ENCODE peak calls at places on chromosomes 7 and 10, in six cellular contexts. One of them, this sample, is unnamed.

GRCh38 chr10:131839351-131839750 is 61.5 kb upstream of the PPP2R2D start:
- DNase-seq in PC-3: no peak
- DNase-seq in left lung: peak
- DNase-seq in AG09309: no peak
- DNase-seq in MM.1S: no peak
- DNase-seq in cardiac fibroblast: no peak
- DNase-seq in this sample: no peak

GRCh38 chr10:6301482-6302083 is 98.9 kb downstream of the PFKFB3 start:
- DNase-seq in PC-3: peak
- DNase-seq in left lung: no peak
- DNase-seq in AG09309: no peak
- DNase-seq in MM.1S: no peak
- DNase-seq in cardiac fibroblast: no peak
- DNase-seq in this sample: no peak

GRCh38 chr10:84432891-84433290 is 104.5 kb downstream of the CCSER2 start:
- DNase-seq in PC-3: peak
- DNase-seq in left lung: no peak
- DNase-seq in AG09309: no peak
- DNase-seq in MM.1S: no peak
- DNase-seq in cardiac fibroblast: peak
- DNase-seq in this sample: no peak

GRCh38 chr10:13719411-13719810 is 132.6 kb downstream of the PRPF18 start:
- DNase-seq in PC-3: no peak
- DNase-seq in left lung: no peak
- DNase-seq in AG09309: no peak
- DNase-seq in MM.1S: no peak
- DNase-seq in cardiac fibroblast: no peak
- DNase-seq in this sample: no peak

GRCh38 chr7:22016547-22016946 is 70.8 kb upstream of the CDCA7L start:
- DNase-seq in PC-3: no peak
- DNase-seq in left lung: no peak
- DNase-seq in AG09309: no peak
- DNase-seq in MM.1S: no peak
- DNase-seq in cardiac fibroblast: no peak
- DNase-seq in this sample: no peak

GRCh38 chr10:111784936-111785465 is 398.6 kb downstream of the GPAM start:
- DNase-seq in PC-3: no peak
- DNase-seq in left lung: no peak
- DNase-seq in AG09309: no peak
- DNase-seq in MM.1S: no peak
- DNase-seq in cardiac fibroblast: no peak
- DNase-seq in this sample: no peak

GRCh38 chr10:44979281-44980181 is 922 bp upstream of the DEPP1 start:
- DNase-seq in PC-3: no peak
- DNase-seq in left lung: no peak
- DNase-seq in AG09309: no peak
- DNase-seq in MM.1S: no peak
- DNase-seq in cardiac fibroblast: no peak
- DNase-seq in this sample: no peak

GRCh38 chr10:60870803-60871202 is 73.2 kb downstream of the RHOBTB1 start:
- DNase-seq in PC-3: no peak
- DNase-seq in left lung: no peak
- DNase-seq in AG09309: no peak
- DNase-seq in MM.1S: no peak
- DNase-seq in cardiac fibroblast: no peak
- DNase-seq in this sample: no peak

GRCh38 chr7:93165447-93165846 is 17.3 kb upstream of the SAMD9L start:
- DNase-seq in PC-3: no peak
- DNase-seq in left lung: no peak
- DNase-seq in AG09309: no peak
- DNase-seq in MM.1S: peak
- DNase-seq in cardiac fibroblast: no peak
- DNase-seq in this sample: no peak

GRCh38 chr10:95896066-95896850 is 11.5 kb upstream of the CC2D2B start:
- DNase-seq in PC-3: no peak
- DNase-seq in left lung: no peak
- DNase-seq in AG09309: no peak
- DNase-seq in MM.1S: no peak
- DNase-seq in cardiac fibroblast: no peak
- DNase-seq in this sample: no peak

GRCh38 chr7:55273186-55273980 is 91.8 kb upstream of the LANCL2 start:
- DNase-seq in PC-3: no peak
- DNase-seq in left lung: no peak
- DNase-seq in AG09309: no peak
- DNase-seq in MM.1S: no peak
- DNase-seq in cardiac fibroblast: no peak
- DNase-seq in this sample: no peak

GRCh38 chr7:108413782-108414492 is 42.3 kb downstream of the NRCAM start:
- DNase-seq in PC-3: no peak
- DNase-seq in left lung: no peak
- DNase-seq in AG09309: no peak
- DNase-seq in MM.1S: no peak
- DNase-seq in cardiac fibroblast: peak
- DNase-seq in this sample: no peak

GRCh38 chr10:50404021-50404823 is 152.9 kb upstream of the ASAH2 start:
- DNase-seq in PC-3: no peak
- DNase-seq in left lung: no peak
- DNase-seq in AG09309: no peak
- DNase-seq in MM.1S: no peak
- DNase-seq in cardiac fibroblast: no peak
- DNase-seq in this sample: no peak

GRCh38 chr7:138975343-138976104 is 5.7 kb downstream of the KIAA1549 start:
- DNase-seq in PC-3: no peak
- DNase-seq in left lung: no peak
- DNase-seq in AG09309: no peak
- DNase-seq in MM.1S: no peak
- DNase-seq in cardiac fibroblast: no peak
- DNase-seq in this sample: no peak

GRCh38 chr7:139597028-139597427 is 73.5 kb downstream of the CLEC2L start:
- DNase-seq in PC-3: no peak
- DNase-seq in left lung: no peak
- DNase-seq in AG09309: no peak
- DNase-seq in MM.1S: no peak
- DNase-seq in cardiac fibroblast: no peak
- DNase-seq in this sample: no peak

GRCh38 chr7:133602291-133602690 is 349.4 kb downstream of the EXOC4 start:
- DNase-seq in PC-3: peak
- DNase-seq in left lung: no peak
- DNase-seq in AG09309: peak
- DNase-seq in MM.1S: peak
- DNase-seq in cardiac fibroblast: peak
- DNase-seq in this sample: no peak

GRCh38 chr10:113646337-113647201 is 17.3 kb downstream of the NRAP start:
- DNase-seq in PC-3: no peak
- DNase-seq in left lung: no peak
- DNase-seq in AG09309: no peak
- DNase-seq in MM.1S: no peak
- DNase-seq in cardiac fibroblast: no peak
- DNase-seq in this sample: no peak

GRCh38 chr10:100022403-100022802 is 12.7 kb upstream of the DNMBP start:
- DNase-seq in PC-3: peak
- DNase-seq in left lung: no peak
- DNase-seq in AG09309: no peak
- DNase-seq in MM.1S: no peak
- DNase-seq in cardiac fibroblast: no peak
- DNase-seq in this sample: no peak

GRCh38 chr10:102275343-102275742 is 30.0 kb downstream of the GBF1 start:
- DNase-seq in PC-3: no peak
- DNase-seq in left lung: no peak
- DNase-seq in AG09309: no peak
- DNase-seq in MM.1S: no peak
- DNase-seq in cardiac fibroblast: no peak
- DNase-seq in this sample: no peak

GRCh38 chr7:126783613-126784012 is 469.1 kb downstream of the GRM8 start:
- DNase-seq in PC-3: no peak
- DNase-seq in left lung: no peak
- DNase-seq in AG09309: no peak
- DNase-seq in MM.1S: no peak
- DNase-seq in cardiac fibroblast: no peak
- DNase-seq in this sample: no peak

GRCh38 chr10:29858352-29859267 is 200.8 kb downstream of the JCAD start:
- DNase-seq in PC-3: peak
- DNase-seq in left lung: peak
- DNase-seq in AG09309: peak
- DNase-seq in MM.1S: no peak
- DNase-seq in cardiac fibroblast: peak
- DNase-seq in this sample: peak

GRCh38 chr7:146683439-146683838 is 566.8 kb downstream of the CNTNAP2 start:
- DNase-seq in PC-3: peak
- DNase-seq in left lung: no peak
- DNase-seq in AG09309: no peak
- DNase-seq in MM.1S: no peak
- DNase-seq in cardiac fibroblast: peak
- DNase-seq in this sample: no peak

GRCh38 chr10:84201682-84202081 is 7.3 kb downstream of the CDHR1 start:
- DNase-seq in PC-3: no peak
- DNase-seq in left lung: no peak
- DNase-seq in AG09309: no peak
- DNase-seq in MM.1S: no peak
- DNase-seq in cardiac fibroblast: no peak
- DNase-seq in this sample: no peak

GRCh38 chr7:2524808-2525140 is 5.2 kb downstream of the LFNG start:
- DNase-seq in PC-3: no peak
- DNase-seq in left lung: no peak
- DNase-seq in AG09309: no peak
- DNase-seq in MM.1S: no peak
- DNase-seq in cardiac fibroblast: no peak
- DNase-seq in this sample: no peak

GRCh38 chr10:34446046-34446445 is 369.1 kb downstream of the PARD3 start:
- DNase-seq in PC-3: no peak
- DNase-seq in left lung: no peak
- DNase-seq in AG09309: no peak
- DNase-seq in MM.1S: no peak
- DNase-seq in cardiac fibroblast: no peak
- DNase-seq in this sample: no peak

GRCh38 chr10:61975107-61975932 is 73.8 kb downstream of the ARID5B start:
- DNase-seq in PC-3: peak
- DNase-seq in left lung: no peak
- DNase-seq in AG09309: peak
- DNase-seq in MM.1S: no peak
- DNase-seq in cardiac fibroblast: peak
- DNase-seq in this sample: peak

GRCh38 chr7:1094870-1095269 is 7.0 kb downstream of the GPER1 start:
- DNase-seq in PC-3: no peak
- DNase-seq in left lung: peak
- DNase-seq in AG09309: no peak
- DNase-seq in MM.1S: no peak
- DNase-seq in cardiac fibroblast: no peak
- DNase-seq in this sample: no peak

GRCh38 chr7:1096156-1097119 is 8.5 kb downstream of the GPER1 start:
- DNase-seq in PC-3: no peak
- DNase-seq in left lung: peak
- DNase-seq in AG09309: no peak
- DNase-seq in MM.1S: no peak
- DNase-seq in cardiac fibroblast: no peak
- DNase-seq in this sample: no peak

GRCh38 chr7:1093916-1094508 is 6.1 kb downstream of the GPER1 start:
- DNase-seq in PC-3: no peak
- DNase-seq in left lung: peak
- DNase-seq in AG09309: no peak
- DNase-seq in MM.1S: no peak
- DNase-seq in cardiac fibroblast: no peak
- DNase-seq in this sample: no peak

GRCh38 chr7:1097120-1097504 is 9.2 kb downstream of the GPER1 start:
- DNase-seq in PC-3: no peak
- DNase-seq in left lung: no peak
- DNase-seq in AG09309: no peak
- DNase-seq in MM.1S: no peak
- DNase-seq in cardiac fibroblast: no peak
- DNase-seq in this sample: no peak

GRCh38 chr7:1095621-1096155 is 7.8 kb downstream of the GPER1 start:
- DNase-seq in PC-3: no peak
- DNase-seq in left lung: no peak
- DNase-seq in AG09309: no peak
- DNase-seq in MM.1S: no peak
- DNase-seq in cardiac fibroblast: no peak
- DNase-seq in this sample: no peak
- H3K4me3 ChIP-seq in PC-3: no peak
- H3K4me3 ChIP-seq in left lung: no peak
- H3K4me3 ChIP-seq in AG09309: no peak
- H3K4me3 ChIP-seq in MM.1S: no peak
- H3K4me3 ChIP-seq in cardiac fibroblast: no peak
- H3K4me3 ChIP-seq in this sample: no peak

GRCh38 chr7:7977774-7978173 is 9.2 kb downstream of the GLCCI1 start:
- DNase-seq in PC-3: no peak
- DNase-seq in left lung: no peak
- DNase-seq in AG09309: no peak
- DNase-seq in MM.1S: no peak
- DNase-seq in cardiac fibroblast: peak
- DNase-seq in this sample: peak
- TF ChIP-seq CTCF in PC-3: no peak
- TF ChIP-seq CTCF in left lung: no peak
- TF ChIP-seq CTCF in AG09309: no peak
- TF ChIP-seq CTCF in MM.1S: no peak
- TF ChIP-seq CTCF in cardiac fibroblast: no peak
- TF ChIP-seq CTCF in this sample: no peak

DNA sequence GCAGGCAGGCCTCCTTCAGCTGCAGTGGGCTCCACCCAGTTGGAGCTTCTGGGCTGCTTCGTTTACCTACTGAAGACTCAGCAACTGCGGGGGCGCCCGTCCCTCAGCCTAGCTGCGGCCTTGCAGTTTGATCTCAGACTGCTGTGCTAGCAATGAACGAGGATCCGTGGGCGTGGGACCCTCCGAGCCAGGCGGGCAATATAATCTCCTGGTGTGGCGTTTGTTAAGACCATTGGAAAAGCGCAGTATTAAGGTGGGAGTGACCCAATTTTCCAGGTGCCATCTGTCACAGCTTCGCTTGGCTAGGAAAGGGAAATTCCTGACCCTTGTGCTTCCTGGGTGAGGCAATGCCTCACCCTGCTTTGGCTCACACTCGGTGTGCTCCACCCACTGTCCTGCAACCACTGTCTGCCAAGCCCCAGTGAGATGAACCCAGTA is 159.2 kb upstream of the FOXP2 start:
- DNase-seq in PC-3: no peak
- DNase-seq in left lung: peak
- DNase-seq in AG09309: no peak
- DNase-seq in MM.1S: no peak
- DNase-seq in cardiac fibroblast: no peak
- DNase-seq in this sample: no peak
- H3K4me3 ChIP-seq in PC-3: no peak
- H3K4me3 ChIP-seq in left lung: no peak
- H3K4me3 ChIP-seq in AG09309: no peak
- H3K4me3 ChIP-seq in MM.1S: no peak
- H3K4me3 ChIP-seq in cardiac fibroblast: no peak
- H3K4me3 ChIP-seq in this sample: no peak

DNA sequence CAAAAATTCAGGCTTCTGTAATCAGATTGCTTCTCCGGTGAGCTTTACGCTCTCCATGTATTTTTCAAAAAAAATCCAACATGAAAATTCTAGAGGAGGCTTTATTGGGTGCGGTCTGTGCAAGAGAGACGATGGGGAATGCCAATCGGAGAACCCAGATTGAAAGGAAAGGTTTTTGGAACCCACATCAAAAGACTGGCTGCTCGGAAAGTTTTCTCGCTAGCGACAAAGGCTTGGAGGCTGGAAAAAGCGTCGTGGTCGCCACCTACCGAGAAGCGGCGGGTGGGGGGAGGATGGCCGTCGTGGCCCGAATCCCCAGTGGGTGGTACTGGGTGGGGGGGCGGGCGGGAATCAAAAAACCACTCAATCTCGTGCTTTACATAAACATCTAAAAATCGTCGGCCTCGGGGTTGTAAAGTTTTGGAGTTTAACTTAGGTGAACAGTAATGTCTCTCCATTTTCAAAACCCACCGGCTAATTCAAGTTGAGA is 1.1 kb upstream of the GTF2I start:
- DNase-seq in PC-3: peak
- DNase-seq in left lung: peak
- DNase-seq in AG09309: no peak
- DNase-seq in MM.1S: peak
- DNase-seq in cardiac fibroblast: peak
- DNase-seq in this sample: no peak
- TF ChIP-seq CTCF in PC-3: no peak
- TF ChIP-seq CTCF in left lung: no peak
- TF ChIP-seq CTCF in AG09309: no peak
- TF ChIP-seq CTCF in MM.1S: no peak
- TF ChIP-seq CTCF in cardiac fibroblast: no peak
- TF ChIP-seq CTCF in this sample: peak

This sample was measured in AG04449.